ENCODE peak calls at places on chromosomes 11 and 22, in six cellular contexts. One of them, this sample, is unnamed.

GRCh38 chr22:49738566-49738965 is 89.1 kb downstream of the BRD1 start:
- DNase-seq in HCT116: no peak
- DNase-seq in H1: no peak
- DNase-seq in SK-N-SH: no peak
- DNase-seq in GM12878: no peak
- DNase-seq in K562: no peak
- DNase-seq in this sample: no peak

GRCh38 chr11:102604875-102605274 is 20.3 kb downstream of the MMP20 start:
- DNase-seq in SK-N-SH: no peak
- DNase-seq in K562: no peak
- DNase-seq in GM12878: no peak
- DNase-seq in HCT116: no peak
- DNase-seq in H1: no peak
- DNase-seq in this sample: no peak

GRCh38 chr11:1128333-1129142 is 29.2 kb upstream of the MUC5AC start:
- DNase-seq in K562: no peak
- DNase-seq in GM12878: no peak
- DNase-seq in H1: no peak
- DNase-seq in HCT116: no peak
- DNase-seq in SK-N-SH: peak
- DNase-seq in this sample: no peak

GRCh38 chr11:80241766-80242165 is 800.9 kb upstream of the TENM4 start:
- DNase-seq in SK-N-SH: no peak
- DNase-seq in K562: no peak
- DNase-seq in GM12878: no peak
- DNase-seq in HCT116: no peak
- DNase-seq in H1: no peak
- DNase-seq in this sample: no peak

GRCh38 chr11:70073188-70073817 is 4.8 kb upstream of the ANO1 start:
- DNase-seq in SK-N-SH: no peak
- DNase-seq in HCT116: no peak
- DNase-seq in K562: no peak
- DNase-seq in GM12878: no peak
- DNase-seq in H1: peak
- DNase-seq in this sample: no peak

GRCh38 chr22:38868886-38869381 is 3.1 kb downstream of the CBX6 start:
- DNase-seq in SK-N-SH: peak
- DNase-seq in HCT116: peak
- DNase-seq in H1: peak
- DNase-seq in K562: peak
- DNase-seq in GM12878: no peak
- DNase-seq in this sample: peak

GRCh38 chr11:89447845-89448244 is 43.3 kb downstream of the NOX4 start:
- DNase-seq in H1: no peak
- DNase-seq in HCT116: no peak
- DNase-seq in GM12878: no peak
- DNase-seq in SK-N-SH: no peak
- DNase-seq in K562: no peak
- DNase-seq in this sample: no peak

GRCh38 chr11:94068764-94069163 is 47.6 kb downstream of the HEPHL1 start:
- DNase-seq in SK-N-SH: no peak
- DNase-seq in GM12878: no peak
- DNase-seq in H1: no peak
- DNase-seq in K562: no peak
- DNase-seq in HCT116: no peak
- DNase-seq in this sample: no peak

GRCh38 chr11:77705195-77705876 is 67.7 kb upstream of the CLNS1A start:
- DNase-seq in HCT116: peak
- DNase-seq in GM12878: no peak
- DNase-seq in H1: no peak
- DNase-seq in SK-N-SH: no peak
- DNase-seq in K562: peak
- DNase-seq in this sample: no peak

GRCh38 chr11:25214535-25215176 is 717.8 kb downstream of the LUZP2 start:
- DNase-seq in SK-N-SH: no peak
- DNase-seq in K562: no peak
- DNase-seq in GM12878: no peak
- DNase-seq in H1: no peak
- DNase-seq in HCT116: no peak
- DNase-seq in this sample: no peak

GRCh38 chr22:25742918-25743708 is 1.1 kb downstream of the MYO18B start:
- DNase-seq in GM12878: no peak
- DNase-seq in HCT116: no peak
- DNase-seq in K562: peak
- DNase-seq in H1: no peak
- DNase-seq in SK-N-SH: no peak
- DNase-seq in this sample: no peak

GRCh38 chr11:134554106-134554505 is 142.1 kb upstream of the B3GAT1 start:
- DNase-seq in GM12878: no peak
- DNase-seq in K562: no peak
- DNase-seq in SK-N-SH: no peak
- DNase-seq in HCT116: no peak
- DNase-seq in H1: peak
- DNase-seq in this sample: no peak

GRCh38 chr11:69351460-69351859 is 57.5 kb downstream of the MYEOV start:
- DNase-seq in SK-N-SH: no peak
- DNase-seq in K562: no peak
- DNase-seq in H1: no peak
- DNase-seq in GM12878: no peak
- DNase-seq in HCT116: no peak
- DNase-seq in this sample: no peak

GRCh38 chr11:104163100-104164027 is 583 bp downstream of the PDGFD start:
- DNase-seq in GM12878: no peak
- DNase-seq in K562: no peak
- DNase-seq in SK-N-SH: peak
- DNase-seq in HCT116: no peak
- DNase-seq in H1: peak
- DNase-seq in this sample: no peak

GRCh38 chr11:57290288-57290687 is 34.5 kb downstream of the TNKS1BP1 start:
- DNase-seq in GM12878: no peak
- DNase-seq in H1: no peak
- DNase-seq in SK-N-SH: no peak
- DNase-seq in HCT116: no peak
- DNase-seq in K562: no peak
- DNase-seq in this sample: no peak

GRCh38 chr22:23500508-23501208 is 79.4 kb downstream of the IGLL1 start:
- DNase-seq in K562: no peak
- DNase-seq in GM12878: no peak
- DNase-seq in SK-N-SH: peak
- DNase-seq in H1: no peak
- DNase-seq in HCT116: no peak
- DNase-seq in this sample: no peak

GRCh38 chr11:14972581-14973490 is 685 bp upstream of the CALCA start:
- DNase-seq in H1: no peak
- DNase-seq in GM12878: no peak
- DNase-seq in HCT116: no peak
- DNase-seq in K562: no peak
- DNase-seq in SK-N-SH: peak
- DNase-seq in this sample: no peak

GRCh38 chr11:43580735-43581369 is 99.7 kb upstream of the HSD17B12 start:
- DNase-seq in K562: peak
- DNase-seq in GM12878: no peak
- DNase-seq in HCT116: no peak
- DNase-seq in SK-N-SH: peak
- DNase-seq in H1: peak
- DNase-seq in this sample: no peak

GRCh38 chr22:23117890-23118646 is 23.7 kb downstream of the RSPH14 start:
- DNase-seq in GM12878: no peak
- DNase-seq in K562: no peak
- DNase-seq in HCT116: no peak
- DNase-seq in H1: no peak
- DNase-seq in SK-N-SH: no peak
- DNase-seq in this sample: no peak

GRCh38 chr11:19374189-19374588 is 133.4 kb upstream of the E2F8 start:
- DNase-seq in HCT116: no peak
- DNase-seq in GM12878: no peak
- DNase-seq in H1: no peak
- DNase-seq in K562: no peak
- DNase-seq in SK-N-SH: no peak
- DNase-seq in this sample: no peak
- TF ChIP-seq JUND in HCT116: no peak
- TF ChIP-seq JUND in GM12878: no peak
- TF ChIP-seq JUND in H1: no peak
- TF ChIP-seq JUND in K562: no peak
- TF ChIP-seq JUND in SK-N-SH: peak
- TF ChIP-seq JUND in this sample: no peak

GRCh38 chr11:39571081-39571480 is 1888.4 kb downstream of the LRRC4C start:
- DNase-seq in K562: no peak
- DNase-seq in SK-N-SH: no peak
- DNase-seq in HCT116: no peak
- DNase-seq in GM12878: no peak
- DNase-seq in H1: no peak
- DNase-seq in this sample: no peak

GRCh38 chr11:39570526-39570925 is 1888.9 kb downstream of the LRRC4C start:
- DNase-seq in K562: no peak
- DNase-seq in H1: no peak
- DNase-seq in GM12878: no peak
- DNase-seq in SK-N-SH: no peak
- DNase-seq in HCT116: no peak
- DNase-seq in this sample: no peak

GRCh38 chr11:39569784-39570183 is 1889.7 kb downstream of the LRRC4C start:
- DNase-seq in HCT116: no peak
- DNase-seq in H1: no peak
- DNase-seq in GM12878: no peak
- DNase-seq in SK-N-SH: no peak
- DNase-seq in K562: no peak
- DNase-seq in this sample: no peak
- TF ChIP-seq JUND in HCT116: no peak
- TF ChIP-seq JUND in H1: no peak
- TF ChIP-seq JUND in GM12878: no peak
- TF ChIP-seq JUND in SK-N-SH: no peak
- TF ChIP-seq JUND in K562: no peak
- TF ChIP-seq JUND in this sample: no peak

DNA sequence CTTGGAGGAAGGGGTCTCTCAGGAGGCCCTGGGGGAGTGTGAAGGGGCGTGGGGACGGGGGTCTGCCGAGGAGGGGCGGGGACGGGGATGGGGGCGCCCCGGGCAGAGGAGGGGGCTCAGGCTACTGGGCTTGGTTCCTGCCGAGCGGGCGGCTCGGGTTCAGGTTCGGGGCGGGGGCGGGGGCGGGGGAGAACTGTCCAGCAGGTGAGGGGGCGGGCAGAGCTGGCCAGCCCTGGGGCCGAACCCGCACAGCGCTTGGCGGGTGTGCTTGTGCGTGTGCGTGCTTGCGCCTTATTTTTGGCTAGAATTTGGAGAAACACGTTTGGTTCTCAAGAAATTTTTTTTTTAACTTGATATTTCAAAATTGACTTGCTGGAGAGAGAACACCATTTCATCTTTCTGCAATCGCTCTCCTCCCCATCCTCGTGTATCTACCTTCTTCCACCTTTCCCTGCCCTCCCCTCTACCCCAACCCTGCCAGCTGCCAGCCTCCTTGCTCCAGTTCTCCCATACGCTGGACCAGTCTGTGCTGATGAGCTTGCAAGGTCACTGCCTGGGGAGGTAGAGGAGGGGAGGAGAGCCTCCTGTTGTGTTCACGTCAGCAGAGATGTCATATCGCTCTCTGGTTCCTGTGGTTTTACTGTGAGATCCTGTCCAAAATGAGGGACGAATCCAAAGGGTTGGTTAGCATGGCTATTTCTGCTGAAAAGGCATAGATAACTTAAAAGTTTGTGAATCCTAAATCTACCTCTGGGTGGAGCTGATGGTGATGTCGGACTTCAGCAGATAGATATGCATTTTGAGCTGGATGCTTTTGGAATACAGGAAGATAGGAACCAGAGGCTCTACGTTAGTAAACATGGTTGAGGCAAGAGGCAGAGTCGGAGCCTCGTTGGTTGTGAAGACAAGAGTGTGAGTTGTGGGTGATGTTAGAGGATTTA is 668 bp downstream of the MADD start:
- DNase-seq in H1: peak
- DNase-seq in SK-N-SH: peak
- DNase-seq in HCT116: no peak
- DNase-seq in GM12878: no peak
- DNase-seq in K562: peak
- DNase-seq in this sample: peak
- TF ChIP-seq JUND in H1: no peak
- TF ChIP-seq JUND in SK-N-SH: no peak
- TF ChIP-seq JUND in HCT116: no peak
- TF ChIP-seq JUND in GM12878: no peak
- TF ChIP-seq JUND in K562: peak
- TF ChIP-seq JUND in this sample: no peak

GRCh38 chr11:130561441-130561881 is 113.0 kb downstream of the ADAMTS15 start:
- DNase-seq in GM12878: no peak
- DNase-seq in SK-N-SH: no peak
- DNase-seq in HCT116: no peak
- DNase-seq in H1: no peak
- DNase-seq in K562: no peak
- DNase-seq in this sample: no peak

GRCh38 chr11:130555251-130555841 is 106.9 kb downstream of the ADAMTS15 start:
- DNase-seq in SK-N-SH: no peak
- DNase-seq in GM12878: no peak
- DNase-seq in H1: no peak
- DNase-seq in K562: no peak
- DNase-seq in HCT116: no peak
- DNase-seq in this sample: no peak

GRCh38 chr11:130554241-130555055 is 106.0 kb downstream of the ADAMTS15 start:
- DNase-seq in SK-N-SH: no peak
- DNase-seq in HCT116: no peak
- DNase-seq in K562: no peak
- DNase-seq in H1: no peak
- DNase-seq in GM12878: no peak
- DNase-seq in this sample: no peak

GRCh38 chr11:130562549-130562948 is 114.1 kb downstream of the ADAMTS15 start:
- DNase-seq in H1: no peak
- DNase-seq in HCT116: no peak
- DNase-seq in GM12878: no peak
- DNase-seq in K562: no peak
- DNase-seq in SK-N-SH: no peak
- DNase-seq in this sample: no peak

DNA sequence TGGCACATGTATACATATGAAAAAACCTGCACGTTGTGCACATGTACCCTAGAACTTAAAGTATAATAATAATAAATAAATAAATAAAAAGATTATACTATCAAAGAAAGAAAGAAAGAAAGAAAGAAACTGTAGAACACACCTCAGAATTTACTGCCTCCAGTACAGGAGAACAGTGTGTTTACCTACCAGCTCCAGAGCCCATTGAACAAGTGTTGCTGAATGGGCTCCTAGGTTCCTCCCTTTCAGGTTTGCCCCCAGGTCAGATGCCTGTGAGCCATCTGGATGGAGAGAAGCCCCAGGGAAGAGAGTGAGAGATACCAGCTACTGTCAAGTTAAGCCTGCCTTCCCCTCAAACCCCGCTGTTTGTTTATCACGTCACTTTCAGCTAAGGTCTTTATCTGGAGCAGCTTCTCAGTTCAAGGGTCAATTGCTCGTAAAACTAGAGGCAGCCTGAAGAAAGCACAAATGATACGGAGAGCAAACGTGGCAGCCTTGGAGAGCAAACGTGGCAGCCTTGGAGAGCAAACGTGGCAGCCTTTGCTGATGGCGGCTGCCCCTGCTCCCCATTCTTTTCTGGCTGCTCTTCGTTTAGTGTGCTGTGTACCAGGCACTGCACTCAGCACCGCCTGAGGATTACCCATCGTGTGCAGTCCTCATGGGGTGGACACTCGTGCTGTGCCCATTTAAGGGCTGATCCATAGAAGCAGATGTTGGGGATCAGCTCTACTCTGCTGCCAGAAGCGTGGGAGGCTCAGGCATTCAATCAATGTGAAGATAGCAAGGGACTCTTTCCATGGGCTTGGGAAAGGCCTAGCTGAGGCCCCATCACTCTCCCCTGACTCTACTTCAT is 111.8 kb downstream of the ADAMTS15 start:
- DNase-seq in K562: no peak
- DNase-seq in SK-N-SH: no peak
- DNase-seq in GM12878: no peak
- DNase-seq in H1: no peak
- DNase-seq in HCT116: no peak
- DNase-seq in this sample: no peak
- TF ChIP-seq JUND in K562: no peak
- TF ChIP-seq JUND in SK-N-SH: no peak
- TF ChIP-seq JUND in GM12878: no peak
- TF ChIP-seq JUND in H1: no peak
- TF ChIP-seq JUND in HCT116: no peak
- TF ChIP-seq JUND in this sample: no peak

This sample was measured in T47D.